ENCODE peak calls at places on chromosomes 2 and 18, in four cellular contexts. B, G, Y and R are unnamed samples.

GRCh38 chr2:176891857-176892256 is 320.7 kb upstream of the HNRNPA3 start:
- DNase-seq in G (no peak), B (no peak), Y (no peak), R (no peak)

GRCh38 chr2:113370478-113371091 is 66.9 kb upstream of the ZNG1B start:
- DNase-seq in Y (peak), B (peak), G (peak), R (peak)

GRCh38 chr2:35415282-35415681 is 940.3 kb upstream of the CRIM1 start:
- DNase-seq in B (no peak), Y (no peak), G (no peak), R (no peak)

GRCh38 chr2:173959909-173960308 is 5.3 kb downstream of the SP3 start:
- DNase-seq in Y (no peak), G (no peak), B (no peak), R (no peak)

GRCh38 chr2:116109471-116109870 is 1667.0 kb downstream of the DPP10 start:
- DNase-seq in Y (no peak), B (no peak), G (no peak), R (no peak)

GRCh38 chr2:207231106-207231860 is 65.5 kb upstream of the KLF7 start:
- DNase-seq in Y (no peak), G (no peak), B (no peak), R (peak)

GRCh38 chr2:95158891-95159619 is 593 bp downstream of the ZNF514 start:
- DNase-seq in B (peak), G (peak), Y (peak), R (peak)

GRCh38 chr2:99984781-99985525 is 157.4 kb downstream of the AFF3 start:
- DNase-seq in G (peak), B (no peak), Y (no peak), R (no peak)

GRCh38 chr18:35713545-35713944 is 132.0 kb downstream of the GALNT1 start:
- DNase-seq in G (peak), B (no peak), Y (no peak), R (no peak)

GRCh38 chr18:60389314-60389713 is 16.7 kb upstream of the MC4R start:
- DNase-seq in G (no peak), Y (no peak), B (no peak), R (no peak)

GRCh38 chr18:67318651-67319050 is 197.9 kb downstream of the DSEL start:
- DNase-seq in Y (no peak), G (peak), B (no peak), R (no peak)

GRCh38 chr2:239049421-239050251 is 201.8 kb downstream of the TWIST2 start:
- DNase-seq in Y (no peak), G (peak), B (no peak), R (no peak)

GRCh38 chr2:33230133-33230618 is 246.3 kb upstream of the RASGRP3 start:
- DNase-seq in Y (no peak), B (no peak), G (no peak), R (no peak)

GRCh38 chr18:5413447-5413846 is 117.9 kb upstream of the ZBTB14 start:
- DNase-seq in G (no peak), B (no peak), Y (no peak), R (no peak)

DNA sequence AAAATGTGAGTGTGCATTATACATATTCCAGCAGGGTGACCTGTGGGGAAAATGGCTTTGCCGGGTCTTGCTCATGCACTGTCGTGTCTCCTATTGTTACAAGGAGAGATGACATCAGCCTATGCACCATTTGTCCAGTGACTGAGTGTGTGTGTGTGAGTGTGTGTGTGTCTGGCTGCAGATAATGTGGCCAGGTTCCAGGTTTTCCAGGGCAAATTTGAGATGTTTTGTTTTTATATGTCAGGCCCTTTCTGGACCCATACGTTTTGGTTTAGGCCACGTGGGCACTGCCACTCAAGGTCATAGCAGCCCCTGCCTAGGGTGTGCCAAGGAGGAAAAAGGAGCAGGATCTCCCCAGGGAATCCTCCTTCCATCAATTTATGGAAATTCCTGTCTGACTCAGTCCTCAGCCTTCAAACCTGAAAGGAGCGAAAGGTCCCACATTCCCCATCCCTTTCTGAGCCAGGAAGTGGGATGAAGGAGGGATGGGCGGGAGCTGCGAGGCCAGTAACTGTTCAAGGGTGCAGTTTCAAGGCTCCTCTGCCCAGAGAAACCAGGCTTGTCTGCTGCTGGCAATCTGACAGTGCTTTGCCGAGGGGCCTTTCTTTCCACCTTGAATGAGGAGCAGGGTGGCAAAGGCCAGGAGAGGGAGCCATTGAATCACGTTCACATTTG is 93.0 kb upstream of the SMAD2 start:
- DNase-seq in B (peak), G (peak), Y (peak), R (peak)
- TF ChIP-seq CTCF in B (no peak), G (peak), Y (no peak), R (no peak)

DNA sequence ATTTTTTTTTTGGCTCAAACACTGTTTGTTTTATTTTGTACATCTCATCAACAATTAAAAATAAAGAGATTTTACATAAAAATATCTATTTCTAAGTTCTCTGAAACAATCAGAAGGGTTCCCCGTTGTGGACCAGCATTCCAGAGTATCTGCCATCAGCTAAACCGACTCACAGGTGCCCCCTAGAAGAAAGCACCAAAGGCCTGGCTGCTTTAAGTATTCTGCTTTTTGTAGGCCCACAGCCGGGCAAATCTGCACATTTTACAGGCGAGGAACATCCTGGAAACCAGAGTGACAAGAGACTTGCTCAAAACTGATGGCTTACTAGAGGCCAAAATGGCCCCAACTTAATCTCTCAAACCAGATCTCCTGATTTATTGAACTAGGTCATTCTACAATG is 82.2 kb upstream of the SETBP1 start:
- DNase-seq in G (no peak), B (peak), Y (no peak), R (no peak)
- TF ChIP-seq CTCF in G (no peak), B (no peak), Y (no peak), R (no peak)

DNA sequence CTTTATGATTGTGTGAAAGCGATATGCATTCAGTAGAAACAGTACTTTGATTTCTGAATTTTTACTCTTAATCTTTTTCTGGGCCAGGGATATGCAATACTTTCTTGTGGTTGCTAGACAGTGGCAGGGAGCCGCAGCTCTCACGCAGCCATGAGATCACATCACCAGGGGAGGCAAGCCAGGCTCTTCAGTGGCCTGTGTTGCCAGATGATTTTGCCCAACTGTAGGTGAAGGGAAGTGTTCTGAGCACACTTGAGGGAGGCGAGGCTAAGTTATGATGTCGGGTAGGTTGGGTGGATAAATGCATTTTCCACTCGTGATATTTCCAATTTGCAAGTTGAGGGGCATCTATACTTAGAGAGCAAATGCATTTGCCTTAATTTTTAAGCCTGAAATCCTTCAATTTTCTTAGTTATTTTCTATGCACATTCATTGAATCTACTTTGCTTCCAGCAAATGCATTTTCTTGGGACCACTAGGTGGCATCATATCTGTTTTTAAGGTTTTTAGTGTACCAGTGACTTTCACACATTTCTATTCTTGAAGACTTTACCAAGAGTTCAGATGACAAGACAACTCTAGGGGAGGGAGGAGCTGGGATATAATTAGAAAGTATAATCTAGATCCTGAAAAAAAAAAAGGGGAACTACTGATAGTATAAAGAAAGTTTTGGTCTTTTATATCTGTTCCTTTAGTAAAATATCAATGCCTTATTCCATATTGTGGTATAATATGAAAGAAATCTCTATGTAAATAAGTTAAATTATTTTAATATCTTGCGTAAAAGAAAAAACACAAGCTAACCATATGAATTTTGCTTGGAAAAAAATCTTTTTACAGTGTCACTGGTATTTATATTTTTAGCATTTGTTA is 643.3 kb downstream of the SOCS6 start:
- DNase-seq in Y (no peak), B (no peak), G (peak), R (no peak)
- TF ChIP-seq CTCF in Y (peak), B (no peak), G (peak), R (peak)

DNA sequence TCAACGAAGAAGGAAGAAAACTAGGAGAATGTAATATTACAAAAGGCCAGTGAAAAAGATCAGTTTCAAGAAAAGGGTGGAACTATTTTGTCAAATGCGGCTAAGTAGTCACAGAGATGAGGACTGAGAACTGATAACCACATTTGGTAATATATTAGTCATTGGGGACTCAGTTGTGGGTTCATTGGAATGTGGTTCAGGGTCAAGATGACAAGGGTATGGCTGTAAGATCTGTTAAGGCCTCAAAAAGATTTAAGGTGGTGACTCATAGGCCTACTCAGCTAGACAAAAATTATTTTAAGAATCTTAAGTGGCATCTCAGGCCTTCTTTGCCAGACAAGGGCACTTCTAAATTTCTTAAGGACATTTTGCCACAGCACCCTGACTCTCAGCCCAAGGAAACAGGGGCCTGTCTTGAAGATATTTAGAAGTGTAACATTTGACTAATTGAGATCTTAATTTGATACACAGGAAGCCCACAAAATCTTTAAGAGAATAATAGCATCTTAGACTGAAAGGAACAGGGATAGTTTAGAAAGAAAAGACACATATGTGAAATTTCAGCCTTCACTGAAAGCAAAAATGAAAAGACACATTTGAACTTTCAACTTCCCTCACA is 81.3 kb downstream of the STRADB start:
- DNase-seq in Y (no peak), B (no peak), G (peak), R (peak)
- TF ChIP-seq CTCF in Y (no peak), B (no peak), G (no peak), R (no peak)

GRCh38 chr2:222582931-222583330 is 73.0 kb downstream of the FARSB start:
- DNase-seq in Y (no peak), G (peak), B (no peak), R (no peak)
- TF ChIP-seq CTCF in Y (peak), G (peak), B (no peak), R (no peak)

GRCh38 chr2:222284466-222284865 is 14.3 kb downstream of the PAX3 start:
- DNase-seq in B (no peak), Y (no peak), G (no peak), R (no peak)

GRCh38 chr2:222280795-222281194 is 18.0 kb downstream of the PAX3 start:
- DNase-seq in B (no peak), Y (no peak), G (no peak), R (no peak)

GRCh38 chr2:222281495-222281894 is 17.3 kb downstream of the PAX3 start:
- DNase-seq in B (no peak), G (no peak), Y (no peak), R (no peak)

GRCh38 chr2:222287862-222288479 is 10.8 kb downstream of the PAX3 start:
- DNase-seq in B (no peak), Y (no peak), G (no peak), R (no peak)

DNA sequence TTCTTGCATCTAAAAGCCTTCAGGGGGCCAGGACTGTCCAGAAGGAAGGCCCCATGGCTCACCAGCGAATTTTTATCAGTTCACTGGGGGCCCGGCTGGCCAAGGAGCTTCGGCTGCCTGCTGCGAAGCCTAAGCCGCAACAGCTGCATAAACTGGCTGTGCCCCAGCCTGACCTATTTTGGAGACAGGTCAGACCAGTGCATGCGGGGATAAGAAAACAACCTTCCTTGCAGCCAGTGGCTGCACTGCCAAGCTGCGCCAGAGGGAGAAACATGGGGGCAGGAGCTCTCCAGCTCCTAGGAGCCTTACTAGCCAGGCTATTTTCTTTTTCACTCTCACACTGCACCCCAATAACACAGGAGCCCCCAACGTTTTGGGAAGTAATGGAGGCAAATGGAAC is 15.2 kb downstream of the PAX3 start:
- DNase-seq in Y (no peak), B (peak), G (no peak), R (no peak)
- TF ChIP-seq CTCF in Y (peak), B (no peak), G (no peak), R (no peak)

GRCh38 chr2:240224676-240225075 is 84.2 kb upstream of the OTOS start:
- DNase-seq in B (no peak), G (peak), Y (no peak), R (no peak)

GRCh38 chr2:240227538-240228428 is 87.3 kb upstream of the OTOS start:
- DNase-seq in G (no peak), B (no peak), Y (peak), R (no peak)

GRCh38 chr2:240225116-240225515 is 84.7 kb upstream of the OTOS start:
- DNase-seq in G (no peak), Y (no peak), B (no peak), R (no peak)

GRCh38 chr2:240226672-240227537 is 86.4 kb upstream of the OTOS start:
- DNase-seq in G (no peak), B (no peak), Y (no peak), R (no peak)

DNA sequence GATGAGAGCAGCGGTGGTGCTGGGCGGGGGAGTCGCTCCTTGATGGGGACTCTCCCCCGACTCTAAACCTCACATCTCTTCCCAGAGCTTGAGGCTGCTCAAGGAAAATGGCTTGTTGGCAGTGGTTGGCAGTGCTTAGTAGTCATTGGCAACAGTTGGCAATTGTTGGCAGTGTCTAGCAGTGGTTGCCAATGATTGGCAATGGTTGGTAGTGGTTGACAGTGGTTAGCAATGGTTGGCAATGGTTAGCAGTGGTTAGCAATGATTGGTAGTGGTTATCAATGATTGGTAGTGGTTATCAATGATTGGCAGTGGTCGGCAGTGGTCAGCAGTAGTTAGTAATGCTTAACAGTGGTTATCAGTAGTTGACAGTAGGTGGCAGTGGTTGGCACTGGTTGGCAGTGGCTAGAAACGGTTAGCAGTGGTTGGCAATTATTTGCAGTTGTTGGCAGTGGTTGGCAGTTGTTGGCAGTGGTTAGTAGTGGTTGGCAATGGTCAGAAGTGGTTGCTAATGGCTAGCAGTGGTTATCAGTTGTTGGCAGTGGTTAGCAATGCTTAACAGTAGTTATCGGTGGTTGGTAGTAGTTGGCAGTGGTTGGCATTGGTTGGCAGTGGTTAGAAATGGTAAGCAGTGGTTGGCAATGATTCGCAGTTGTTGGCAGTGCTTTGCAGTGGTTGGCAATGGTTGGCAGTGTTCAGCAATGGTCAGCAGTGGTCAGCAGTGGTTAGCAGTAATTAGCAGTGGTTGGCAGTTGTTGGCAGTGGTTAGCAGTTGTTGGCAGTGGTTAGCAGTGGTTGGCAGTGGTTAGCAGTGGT is 85.4 kb upstream of the OTOS start:
- DNase-seq in B (no peak), G (no peak), Y (no peak), R (no peak)
- TF ChIP-seq CTCF in B (no peak), G (peak), Y (no peak), R (no peak)